ENCODE peak calls at places on chromosomes 6 and 20, in nine cellular contexts. One of them, this sample, is unnamed. For H3K27me3, the result is how much of the 10 kb centered on the place peaks cover.

GRCh38 chr20:49276895-49277785 is 717 bp downstream of the ZNFX1 start:
- DNase-seq in GM23338: peak
- DNase-seq in endothelial cell of umbilical vein: no peak
- DNase-seq in hepatocyte: peak
- DNase-seq in mammary epithelial cell: no peak
- DNase-seq in astrocyte: no peak
- DNase-seq in K562: peak
- DNase-seq in DND-41: peak
- DNase-seq in GM23248: peak
- DNase-seq in this sample: peak

GRCh38 chr6:163324928-163325784 is 89.4 kb upstream of the QKI start:
- DNase-seq in endothelial cell of umbilical vein: peak
- DNase-seq in hepatocyte: peak
- DNase-seq in K562: no peak
- DNase-seq in astrocyte: peak
- DNase-seq in mammary epithelial cell: no peak
- DNase-seq in GM23338: no peak
- DNase-seq in GM23248: peak
- DNase-seq in DND-41: no peak
- DNase-seq in this sample: no peak

GRCh38 chr6:147099974-147100373 is 104.2 kb upstream of the STXBP5 start:
- DNase-seq in K562: no peak
- DNase-seq in GM23248: peak
- DNase-seq in hepatocyte: no peak
- DNase-seq in astrocyte: peak
- DNase-seq in mammary epithelial cell: peak
- DNase-seq in DND-41: no peak
- DNase-seq in endothelial cell of umbilical vein: peak
- DNase-seq in GM23338: no peak
- DNase-seq in this sample: no peak

GRCh38 chr20:5393218-5393870 is 76.6 kb upstream of the PROKR2 start:
- DNase-seq in endothelial cell of umbilical vein: no peak
- DNase-seq in hepatocyte: no peak
- DNase-seq in DND-41: no peak
- DNase-seq in GM23248: no peak
- DNase-seq in astrocyte: no peak
- DNase-seq in GM23338: no peak
- DNase-seq in K562: no peak
- DNase-seq in mammary epithelial cell: no peak
- DNase-seq in this sample: peak

GRCh38 chr6:33610779-33611421 is 10.2 kb upstream of the ITPR3 start:
- DNase-seq in astrocyte: no peak
- DNase-seq in hepatocyte: no peak
- DNase-seq in GM23338: peak
- DNase-seq in K562: no peak
- DNase-seq in mammary epithelial cell: peak
- DNase-seq in GM23248: no peak
- DNase-seq in DND-41: no peak
- DNase-seq in endothelial cell of umbilical vein: no peak
- DNase-seq in this sample: peak

GRCh38 chr6:49923826-49924225 is 40.1 kb downstream of the DEFB114 start:
- DNase-seq in mammary epithelial cell: no peak
- DNase-seq in astrocyte: no peak
- DNase-seq in DND-41: no peak
- DNase-seq in GM23248: no peak
- DNase-seq in endothelial cell of umbilical vein: no peak
- DNase-seq in K562: no peak
- DNase-seq in GM23338: peak
- DNase-seq in hepatocyte: no peak
- DNase-seq in this sample: peak

GRCh38 chr6:110432285-110432899 is 17.0 kb upstream of the DDO start:
- DNase-seq in GM23338: no peak
- DNase-seq in mammary epithelial cell: no peak
- DNase-seq in DND-41: no peak
- DNase-seq in astrocyte: no peak
- DNase-seq in endothelial cell of umbilical vein: no peak
- DNase-seq in GM23248: no peak
- DNase-seq in hepatocyte: no peak
- DNase-seq in K562: no peak
- DNase-seq in this sample: no peak

GRCh38 chr6:21754891-21755290 is 161.3 kb downstream of the SOX4 start:
- DNase-seq in hepatocyte: peak
- DNase-seq in GM23338: no peak
- DNase-seq in endothelial cell of umbilical vein: peak
- DNase-seq in DND-41: no peak
- DNase-seq in mammary epithelial cell: peak
- DNase-seq in GM23248: peak
- DNase-seq in K562: no peak
- DNase-seq in astrocyte: peak
- DNase-seq in this sample: no peak

GRCh38 chr6:137240168-137240567 is 21.0 kb upstream of the IFNGR1 start:
- DNase-seq in endothelial cell of umbilical vein: no peak
- DNase-seq in GM23338: no peak
- DNase-seq in mammary epithelial cell: peak
- DNase-seq in astrocyte: peak
- DNase-seq in GM23248: peak
- DNase-seq in DND-41: no peak
- DNase-seq in K562: no peak
- DNase-seq in hepatocyte: peak
- DNase-seq in this sample: no peak

GRCh38 chr6:3621411-3621810 is 130.1 kb downstream of the PXDC1 start:
- DNase-seq in K562: no peak
- DNase-seq in endothelial cell of umbilical vein: no peak
- DNase-seq in mammary epithelial cell: no peak
- DNase-seq in DND-41: no peak
- DNase-seq in hepatocyte: no peak
- DNase-seq in astrocyte: no peak
- DNase-seq in GM23248: no peak
- DNase-seq in GM23338: no peak
- DNase-seq in this sample: no peak

GRCh38 chr6:138393871-138394783 is 9.9 kb upstream of the HEBP2 start:
- DNase-seq in astrocyte: no peak
- DNase-seq in GM23338: no peak
- DNase-seq in hepatocyte: no peak
- DNase-seq in K562: no peak
- DNase-seq in DND-41: no peak
- DNase-seq in mammary epithelial cell: no peak
- DNase-seq in endothelial cell of umbilical vein: no peak
- DNase-seq in GM23248: no peak
- DNase-seq in this sample: no peak

GRCh38 chr6:132153221-132153896 is 202.2 kb upstream of the CCN2 start:
- DNase-seq in astrocyte: peak
- DNase-seq in DND-41: no peak
- DNase-seq in endothelial cell of umbilical vein: no peak
- DNase-seq in mammary epithelial cell: no peak
- DNase-seq in hepatocyte: no peak
- DNase-seq in GM23338: no peak
- DNase-seq in GM23248: peak
- DNase-seq in K562: no peak
- DNase-seq in this sample: no peak

DNA sequence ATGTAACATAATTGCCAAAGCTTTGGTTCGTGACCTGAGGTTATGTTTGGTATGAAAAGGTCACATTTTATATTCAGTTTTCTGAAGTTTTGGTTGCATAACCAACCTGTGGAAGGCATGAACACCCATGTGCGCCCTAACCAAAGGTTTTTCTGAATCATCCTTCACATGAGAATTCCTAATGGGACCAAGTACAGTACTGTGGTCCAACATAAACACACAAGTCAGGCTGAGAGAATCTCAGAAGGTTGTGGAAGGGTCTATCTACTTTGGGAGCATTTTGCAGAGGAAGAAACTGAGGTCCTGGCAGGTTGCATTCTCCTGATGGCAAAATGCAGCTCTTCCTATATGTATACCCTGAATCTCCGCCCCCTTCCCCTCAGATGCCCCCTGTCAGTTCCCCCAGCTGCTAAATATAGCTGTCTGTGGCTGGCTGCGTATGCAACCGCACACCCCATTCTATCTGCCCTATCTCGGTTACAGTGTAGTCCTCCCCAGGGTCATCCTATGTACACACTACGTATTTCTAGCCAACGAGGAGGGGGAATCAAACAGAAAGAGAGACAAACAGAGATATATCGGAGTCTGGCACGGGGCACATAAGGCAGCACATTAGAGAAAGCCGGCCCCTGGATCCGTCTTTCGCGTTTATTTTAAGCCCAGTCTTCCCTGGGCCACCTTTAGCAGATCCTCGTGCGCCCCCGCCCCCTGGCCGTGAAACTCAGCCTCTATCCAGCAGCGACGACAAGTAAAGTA is 547 bp upstream of the ESR1 start:
- DNase-seq in GM23248: peak
- DNase-seq in endothelial cell of umbilical vein: no peak
- DNase-seq in astrocyte: no peak
- DNase-seq in DND-41: no peak
- DNase-seq in GM23338: peak
- DNase-seq in K562: no peak
- DNase-seq in hepatocyte: peak
- DNase-seq in mammary epithelial cell: no peak
- DNase-seq in this sample: no peak
- H3K27me3 ChIP-seq in GM23248: half or more
- H3K27me3 ChIP-seq in endothelial cell of umbilical vein: half or more
- H3K27me3 ChIP-seq in astrocyte: half or more
- H3K27me3 ChIP-seq in DND-41: under half
- H3K27me3 ChIP-seq in GM23338: half or more
- H3K27me3 ChIP-seq in K562: under half
- H3K27me3 ChIP-seq in hepatocyte: half or more
- H3K27me3 ChIP-seq in mammary epithelial cell: under half
- H3K27me3 ChIP-seq in this sample: half or more

DNA sequence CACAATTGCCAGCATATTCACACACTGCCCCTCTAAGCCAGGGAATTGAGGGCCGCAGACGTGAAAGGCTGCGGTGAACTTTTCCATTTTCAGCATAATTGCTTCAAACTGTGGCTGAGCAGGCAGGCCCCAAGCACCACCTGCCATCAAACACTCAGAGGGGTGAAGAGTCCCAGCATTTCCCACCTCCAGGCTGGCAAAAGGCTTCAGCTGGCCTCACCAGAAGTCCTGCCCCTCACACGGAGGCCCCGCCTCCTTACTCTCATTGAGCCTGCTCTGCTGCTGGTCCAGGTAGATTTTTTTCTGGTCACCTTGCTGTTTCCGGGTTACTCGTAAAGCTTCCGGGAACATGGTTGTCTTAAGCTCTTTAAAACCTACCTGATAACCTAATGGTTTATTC is 52.0 kb upstream of the PRELID3B start:
- DNase-seq in GM23338: peak
- DNase-seq in astrocyte: no peak
- DNase-seq in GM23248: no peak
- DNase-seq in K562: no peak
- DNase-seq in mammary epithelial cell: no peak
- DNase-seq in hepatocyte: no peak
- DNase-seq in endothelial cell of umbilical vein: no peak
- DNase-seq in DND-41: no peak
- DNase-seq in this sample: peak
- H3K27ac ChIP-seq in GM23338: no peak
- H3K27ac ChIP-seq in astrocyte: no peak
- H3K27ac ChIP-seq in GM23248: no peak
- H3K27ac ChIP-seq in K562: no peak
- H3K27ac ChIP-seq in mammary epithelial cell: no peak
- H3K27ac ChIP-seq in hepatocyte: no peak
- H3K27ac ChIP-seq in endothelial cell of umbilical vein: no peak
- H3K27ac ChIP-seq in DND-41: no peak
- H3K27ac ChIP-seq in this sample: no peak

GRCh38 chr6:5998741-5999687 is 7.7 kb downstream of the NRN1 start:
- DNase-seq in K562: no peak
- DNase-seq in astrocyte: no peak
- DNase-seq in hepatocyte: no peak
- DNase-seq in DND-41: no peak
- DNase-seq in GM23248: peak
- DNase-seq in GM23338: peak
- DNase-seq in endothelial cell of umbilical vein: no peak
- DNase-seq in mammary epithelial cell: no peak
- DNase-seq in this sample: peak
- TF ChIP-seq EZH2 in K562: no peak
- TF ChIP-seq EZH2 in astrocyte: peak
- TF ChIP-seq EZH2 in hepatocyte: peak
- TF ChIP-seq EZH2 in DND-41: no peak
- TF ChIP-seq EZH2 in GM23248: no peak
- TF ChIP-seq EZH2 in GM23338: peak
- TF ChIP-seq EZH2 in endothelial cell of umbilical vein: peak
- TF ChIP-seq EZH2 in mammary epithelial cell: peak
- TF ChIP-seq EZH2 in this sample: peak

GRCh38 chr6:170523256-170524187 is 29.6 kb downstream of the PSMB1 start:
- DNase-seq in GM23248: no peak
- DNase-seq in K562: no peak
- DNase-seq in endothelial cell of umbilical vein: peak
- DNase-seq in GM23338: no peak
- DNase-seq in astrocyte: no peak
- DNase-seq in DND-41: no peak
- DNase-seq in mammary epithelial cell: no peak
- DNase-seq in hepatocyte: no peak
- DNase-seq in this sample: no peak

GRCh38 chr6:170525795-170526194 is 27.3 kb downstream of the PSMB1 start:
- DNase-seq in mammary epithelial cell: no peak
- DNase-seq in GM23338: no peak
- DNase-seq in endothelial cell of umbilical vein: no peak
- DNase-seq in astrocyte: no peak
- DNase-seq in GM23248: no peak
- DNase-seq in hepatocyte: no peak
- DNase-seq in DND-41: no peak
- DNase-seq in K562: no peak
- DNase-seq in this sample: no peak

GRCh38 chr6:170524188-170524535 is 28.9 kb downstream of the PSMB1 start:
- DNase-seq in astrocyte: no peak
- DNase-seq in mammary epithelial cell: no peak
- DNase-seq in hepatocyte: no peak
- DNase-seq in DND-41: no peak
- DNase-seq in GM23338: no peak
- DNase-seq in endothelial cell of umbilical vein: no peak
- DNase-seq in GM23248: no peak
- DNase-seq in K562: no peak
- DNase-seq in this sample: no peak

GRCh38 chr6:170516783-170517616 is 36.1 kb downstream of the PSMB1 start:
- DNase-seq in GM23338: peak
- DNase-seq in astrocyte: peak
- DNase-seq in mammary epithelial cell: peak
- DNase-seq in GM23248: peak
- DNase-seq in DND-41: peak
- DNase-seq in K562: peak
- DNase-seq in endothelial cell of umbilical vein: peak
- DNase-seq in hepatocyte: peak
- DNase-seq in this sample: peak

DNA sequence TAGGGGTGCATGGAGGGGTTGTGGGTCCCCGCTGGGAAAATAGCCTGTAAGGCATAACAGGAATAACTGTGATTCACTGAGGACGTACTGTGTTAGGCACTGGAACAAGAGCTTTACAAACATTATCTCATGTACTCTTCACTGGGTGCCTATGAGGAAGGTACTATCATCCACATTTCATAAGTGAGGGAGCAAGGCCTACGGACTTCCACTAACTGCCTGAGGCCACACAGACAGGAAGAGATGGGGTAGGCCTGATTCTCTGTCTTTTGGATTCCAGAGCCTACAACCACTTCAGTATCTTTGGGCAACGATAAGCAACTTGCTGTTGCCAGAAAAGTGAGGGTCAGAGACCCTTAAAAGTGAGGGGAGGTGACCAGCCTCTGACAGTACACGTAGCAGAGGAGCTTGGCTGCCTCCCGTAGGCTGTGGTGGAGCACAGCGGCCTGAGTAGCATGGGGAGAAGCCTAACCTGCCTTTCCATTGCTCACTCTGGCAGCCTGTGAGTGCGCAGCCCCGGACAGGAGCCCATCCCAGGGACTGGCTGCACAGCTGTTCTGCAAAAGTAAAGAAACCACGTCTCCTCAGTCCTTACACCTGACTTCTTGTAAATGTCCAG is 30.4 kb downstream of the PSMB1 start:
- DNase-seq in K562: no peak
- DNase-seq in hepatocyte: peak
- DNase-seq in GM23338: peak
- DNase-seq in DND-41: peak
- DNase-seq in mammary epithelial cell: no peak
- DNase-seq in astrocyte: no peak
- DNase-seq in GM23248: peak
- DNase-seq in endothelial cell of umbilical vein: peak
- DNase-seq in this sample: peak
- H3K27me3 ChIP-seq in K562: under half
- H3K27me3 ChIP-seq in hepatocyte: under half
- H3K27me3 ChIP-seq in GM23338: under half
- H3K27me3 ChIP-seq in DND-41: under half
- H3K27me3 ChIP-seq in mammary epithelial cell: under half
- H3K27me3 ChIP-seq in astrocyte: under half
- H3K27me3 ChIP-seq in GM23248: under half
- H3K27me3 ChIP-seq in endothelial cell of umbilical vein: under half
- H3K27me3 ChIP-seq in this sample: under half

This sample was measured in neural progenitor cell.